ENCODE peak calls at places on chromosomes 5 and 9, in five cellular contexts. One of them, this sample, is unnamed.

GRCh38 chr5:165448773-165449172 is 1943.4 kb downstream of the MAT2B start:
- DNase-seq in NB4: no peak
- DNase-seq in GM06990: no peak
- DNase-seq in upper lobe of left lung: no peak
- DNase-seq in right lobe of liver: no peak
- DNase-seq in this sample: peak

GRCh38 chr5:150538007-150538917 is 30.3 kb downstream of the NDST1 start:
- DNase-seq in right lobe of liver: no peak
- DNase-seq in upper lobe of left lung: no peak
- DNase-seq in NB4: peak
- DNase-seq in GM06990: no peak
- DNase-seq in this sample: peak

GRCh38 chr5:91875133-91875779 is 492.1 kb upstream of the ARRDC3 start:
- DNase-seq in GM06990: no peak
- DNase-seq in NB4: no peak
- DNase-seq in right lobe of liver: no peak
- DNase-seq in upper lobe of left lung: no peak
- DNase-seq in this sample: peak

GRCh38 chr9:134325813-134326753 is at the start of gene RXRA:
- DNase-seq in right lobe of liver: peak
- DNase-seq in NB4: peak
- DNase-seq in upper lobe of left lung: peak
- DNase-seq in GM06990: peak
- DNase-seq in this sample: peak

GRCh38 chr9:88651682-88652633 is 117.0 kb downstream of the NXNL2 start:
- DNase-seq in right lobe of liver: peak
- DNase-seq in GM06990: no peak
- DNase-seq in NB4: peak
- DNase-seq in upper lobe of left lung: no peak
- DNase-seq in this sample: peak

GRCh38 chr5:142281012-142281374 is 43.8 kb downstream of the SPRY4 start:
- DNase-seq in upper lobe of left lung: no peak
- DNase-seq in right lobe of liver: peak
- DNase-seq in NB4: no peak
- DNase-seq in GM06990: no peak
- DNase-seq in this sample: no peak

GRCh38 chr5:92380069-92380770 is 997.1 kb upstream of the ARRDC3 start:
- DNase-seq in GM06990: no peak
- DNase-seq in NB4: no peak
- DNase-seq in upper lobe of left lung: no peak
- DNase-seq in right lobe of liver: no peak
- DNase-seq in this sample: peak

GRCh38 chr5:134647750-134648424 is 698 bp upstream of the SEC24A start:
- DNase-seq in GM06990: no peak
- DNase-seq in upper lobe of left lung: no peak
- DNase-seq in right lobe of liver: peak
- DNase-seq in NB4: peak
- DNase-seq in this sample: peak

GRCh38 chr5:157303667-157304327 is 37.9 kb downstream of the CYFIP2 start:
- DNase-seq in upper lobe of left lung: no peak
- DNase-seq in GM06990: no peak
- DNase-seq in NB4: no peak
- DNase-seq in right lobe of liver: peak
- DNase-seq in this sample: no peak

GRCh38 chr5:139877129-139877597 is 81.6 kb downstream of the PSD2 start:
- DNase-seq in upper lobe of left lung: no peak
- DNase-seq in right lobe of liver: no peak
- DNase-seq in NB4: no peak
- DNase-seq in GM06990: no peak
- DNase-seq in this sample: no peak

GRCh38 chr5:25850581-25850980 is 1187.8 kb downstream of the CDH9 start:
- DNase-seq in GM06990: no peak
- DNase-seq in NB4: no peak
- DNase-seq in upper lobe of left lung: no peak
- DNase-seq in right lobe of liver: no peak
- DNase-seq in this sample: no peak

GRCh38 chr9:117485176-117485575 is 70.3 kb upstream of the ASTN2 start:
- DNase-seq in GM06990: no peak
- DNase-seq in upper lobe of left lung: no peak
- DNase-seq in NB4: no peak
- DNase-seq in right lobe of liver: no peak
- DNase-seq in this sample: peak

GRCh38 chr5:73674669-73675004 is 48.6 kb downstream of the ARHGEF28 start:
- DNase-seq in GM06990: no peak
- DNase-seq in right lobe of liver: no peak
- DNase-seq in upper lobe of left lung: no peak
- DNase-seq in NB4: no peak
- DNase-seq in this sample: peak

GRCh38 chr5:124474821-124475220 is 271.6 kb downstream of the ZNF608 start:
- DNase-seq in upper lobe of left lung: no peak
- DNase-seq in right lobe of liver: no peak
- DNase-seq in NB4: no peak
- DNase-seq in GM06990: no peak
- DNase-seq in this sample: peak

GRCh38 chr5:172550996-172551395 is 90.1 kb upstream of the NEURL1B start:
- DNase-seq in GM06990: no peak
- DNase-seq in upper lobe of left lung: no peak
- DNase-seq in NB4: no peak
- DNase-seq in right lobe of liver: no peak
- DNase-seq in this sample: no peak

GRCh38 chr9:87615547-87616148 is 110.3 kb upstream of the CTSL start:
- DNase-seq in NB4: no peak
- DNase-seq in upper lobe of left lung: no peak
- DNase-seq in GM06990: no peak
- DNase-seq in right lobe of liver: no peak
- DNase-seq in this sample: peak

GRCh38 chr9:79559501-79560181 is 12.1 kb upstream of the TLE4 start:
- DNase-seq in NB4: no peak
- DNase-seq in GM06990: no peak
- DNase-seq in right lobe of liver: no peak
- DNase-seq in upper lobe of left lung: no peak
- DNase-seq in this sample: no peak

GRCh38 chr9:29332789-29333188 is 1759.5 kb upstream of the C9orf72 start:
- DNase-seq in upper lobe of left lung: no peak
- DNase-seq in right lobe of liver: no peak
- DNase-seq in GM06990: no peak
- DNase-seq in NB4: no peak
- DNase-seq in this sample: peak

GRCh38 chr9:110835859-110836271 is 167.3 kb downstream of the MUSK start:
- DNase-seq in upper lobe of left lung: no peak
- DNase-seq in NB4: no peak
- DNase-seq in GM06990: no peak
- DNase-seq in right lobe of liver: no peak
- DNase-seq in this sample: no peak

GRCh38 chr5:1507961-1508678 is 15.6 kb downstream of the LPCAT1 start:
- DNase-seq in right lobe of liver: peak
- DNase-seq in NB4: no peak
- DNase-seq in upper lobe of left lung: peak
- DNase-seq in GM06990: no peak
- DNase-seq in this sample: no peak

GRCh38 chr5:135429326-135429725 is 17.8 kb downstream of the DCANP1 start:
- DNase-seq in GM06990: no peak
- DNase-seq in right lobe of liver: no peak
- DNase-seq in NB4: peak
- DNase-seq in upper lobe of left lung: no peak
- DNase-seq in this sample: no peak

GRCh38 chr9:4262735-4263141 is 37.1 kb downstream of the GLIS3 start:
- DNase-seq in NB4: no peak
- DNase-seq in upper lobe of left lung: no peak
- DNase-seq in GM06990: no peak
- DNase-seq in right lobe of liver: no peak
- DNase-seq in this sample: peak

GRCh38 chr5:23977996-23978395 is 470.6 kb downstream of the PRDM9 start:
- DNase-seq in GM06990: no peak
- DNase-seq in NB4: peak
- DNase-seq in right lobe of liver: peak
- DNase-seq in upper lobe of left lung: no peak
- DNase-seq in this sample: no peak

GRCh38 chr9:90141723-90142122 is 500.9 kb downstream of the DIRAS2 start:
- DNase-seq in upper lobe of left lung: no peak
- DNase-seq in NB4: peak
- DNase-seq in GM06990: no peak
- DNase-seq in right lobe of liver: no peak
- DNase-seq in this sample: peak

GRCh38 chr9:138063033-138063432 is 185.5 kb downstream of the CACNA1B start:
- DNase-seq in upper lobe of left lung: no peak
- DNase-seq in right lobe of liver: no peak
- DNase-seq in NB4: no peak
- DNase-seq in GM06990: no peak
- DNase-seq in this sample: no peak

GRCh38 chr9:97934321-97935115 is 3.5 kb downstream of the HEMGN start:
- DNase-seq in upper lobe of left lung: no peak
- DNase-seq in right lobe of liver: no peak
- DNase-seq in NB4: peak
- DNase-seq in GM06990: no peak
- DNase-seq in this sample: no peak
- H3K4me3 ChIP-seq in upper lobe of left lung: no peak
- H3K4me3 ChIP-seq in right lobe of liver: no peak
- H3K4me3 ChIP-seq in NB4: no peak
- H3K4me3 ChIP-seq in GM06990: no peak
- H3K4me3 ChIP-seq in this sample: no peak

DNA sequence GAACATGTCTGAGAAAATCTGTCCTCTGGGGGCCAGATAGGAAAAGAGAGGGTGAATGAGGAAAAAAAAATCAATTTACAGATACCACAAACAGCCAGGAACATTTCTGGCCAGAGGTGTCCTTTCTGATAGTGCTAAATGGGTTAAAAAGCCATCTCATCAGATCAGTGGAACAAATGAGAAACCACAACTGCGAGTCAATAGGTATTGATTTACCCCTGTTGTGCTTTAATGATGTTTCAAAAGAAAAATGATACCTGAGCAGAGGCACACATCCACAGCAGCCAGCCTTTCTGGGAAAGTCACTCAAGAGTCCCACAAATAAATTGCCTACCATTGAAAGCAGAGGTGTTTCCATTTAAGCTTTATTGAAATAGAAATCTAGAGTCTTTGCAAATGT is 79.3 kb upstream of the PTGER4 start:
- DNase-seq in GM06990: no peak
- DNase-seq in upper lobe of left lung: no peak
- DNase-seq in NB4: no peak
- DNase-seq in right lobe of liver: no peak
- DNase-seq in this sample: no peak
- H3K4me3 ChIP-seq in GM06990: no peak
- H3K4me3 ChIP-seq in upper lobe of left lung: no peak
- H3K4me3 ChIP-seq in NB4: no peak
- H3K4me3 ChIP-seq in right lobe of liver: no peak
- H3K4me3 ChIP-seq in this sample: no peak

GRCh38 chr5:181042722-181043121 is 2.7 kb downstream of the BTNL9 start:
- DNase-seq in GM06990: no peak
- DNase-seq in upper lobe of left lung: no peak
- DNase-seq in NB4: no peak
- DNase-seq in right lobe of liver: no peak
- DNase-seq in this sample: no peak
- H3K4me3 ChIP-seq in GM06990: no peak
- H3K4me3 ChIP-seq in upper lobe of left lung: peak
- H3K4me3 ChIP-seq in NB4: no peak
- H3K4me3 ChIP-seq in right lobe of liver: no peak
- H3K4me3 ChIP-seq in this sample: no peak

GRCh38 chr5:36414869-36415282 is 113.2 kb upstream of the RANBP3L start:
- DNase-seq in NB4: peak
- DNase-seq in upper lobe of left lung: no peak
- DNase-seq in right lobe of liver: no peak
- DNase-seq in GM06990: no peak
- DNase-seq in this sample: peak

GRCh38 chr5:36416605-36417004 is 114.9 kb upstream of the RANBP3L start:
- DNase-seq in right lobe of liver: no peak
- DNase-seq in NB4: no peak
- DNase-seq in GM06990: no peak
- DNase-seq in upper lobe of left lung: no peak
- DNase-seq in this sample: no peak

GRCh38 chr5:36417668-36418067 is 116.0 kb upstream of the RANBP3L start:
- DNase-seq in NB4: no peak
- DNase-seq in right lobe of liver: no peak
- DNase-seq in GM06990: no peak
- DNase-seq in upper lobe of left lung: no peak
- DNase-seq in this sample: no peak

GRCh38 chr5:36417221-36417620 is 115.5 kb upstream of the RANBP3L start:
- DNase-seq in right lobe of liver: no peak
- DNase-seq in upper lobe of left lung: no peak
- DNase-seq in GM06990: no peak
- DNase-seq in NB4: no peak
- DNase-seq in this sample: no peak

GRCh38 chr5:36418172-36418979 is 116.7 kb upstream of the RANBP3L start:
- DNase-seq in NB4: no peak
- DNase-seq in right lobe of liver: no peak
- DNase-seq in GM06990: no peak
- DNase-seq in upper lobe of left lung: no peak
- DNase-seq in this sample: no peak
- H3K4me3 ChIP-seq in NB4: no peak
- H3K4me3 ChIP-seq in right lobe of liver: no peak
- H3K4me3 ChIP-seq in GM06990: no peak
- H3K4me3 ChIP-seq in upper lobe of left lung: no peak
- H3K4me3 ChIP-seq in this sample: no peak

DNA sequence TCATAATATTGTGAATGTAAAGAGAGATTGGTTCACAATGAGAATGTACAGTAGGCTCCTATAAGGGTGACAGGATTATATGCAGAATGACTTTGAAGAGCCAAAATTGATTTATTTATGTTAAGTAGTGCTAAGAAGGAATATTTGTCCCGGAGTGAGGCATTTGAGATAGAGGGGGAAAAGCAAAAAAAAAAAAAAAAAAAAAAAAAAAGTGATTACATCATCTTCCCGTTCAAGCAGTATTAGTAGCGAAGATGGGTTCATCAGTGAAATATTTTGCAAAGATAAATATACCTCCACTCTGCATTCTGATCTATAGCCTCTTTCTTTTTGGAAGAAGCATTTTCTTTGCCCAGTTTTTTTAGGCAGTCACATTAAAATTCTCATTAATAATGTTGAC is 74.0 kb downstream of the PIK3R1 start:
- DNase-seq in GM06990: no peak
- DNase-seq in upper lobe of left lung: no peak
- DNase-seq in NB4: no peak
- DNase-seq in right lobe of liver: no peak
- DNase-seq in this sample: no peak
- H3K4me3 ChIP-seq in GM06990: peak
- H3K4me3 ChIP-seq in upper lobe of left lung: no peak
- H3K4me3 ChIP-seq in NB4: no peak
- H3K4me3 ChIP-seq in right lobe of liver: peak
- H3K4me3 ChIP-seq in this sample: no peak

GRCh38 chr5:119347574-119347973 is 8.2 kb upstream of the TNFAIP8 start:
- DNase-seq in GM06990: no peak
- DNase-seq in upper lobe of left lung: no peak
- DNase-seq in right lobe of liver: no peak
- DNase-seq in NB4: no peak
- DNase-seq in this sample: no peak
- H3K4me3 ChIP-seq in GM06990: no peak
- H3K4me3 ChIP-seq in upper lobe of left lung: no peak
- H3K4me3 ChIP-seq in right lobe of liver: no peak
- H3K4me3 ChIP-seq in NB4: no peak
- H3K4me3 ChIP-seq in this sample: no peak